ENCODE peak calls at places on chromosomes 3 and 15, in four cellular contexts. One of them, this sample, is unnamed.

GRCh38 chr15:64842099-64842940 is 605 bp downstream of the PLEKHO2 start:
- DNase-seq in trophoblast cell: no peak
- DNase-seq in H9: no peak
- DNase-seq in neuronal stem cell: no peak
- DNase-seq in this sample: peak

GRCh38 chr3:169147246-169148008 is 516.1 kb downstream of the MECOM start:
- DNase-seq in trophoblast cell: peak
- DNase-seq in H9: peak
- DNase-seq in neuronal stem cell: peak
- DNase-seq in this sample: peak

GRCh38 chr3:49900491-49901153 is 3.1 kb downstream of the MST1R start:
- DNase-seq in trophoblast cell: peak
- DNase-seq in H9: peak
- DNase-seq in neuronal stem cell: no peak
- DNase-seq in this sample: no peak

GRCh38 chr3:54225841-54226528 is 103.6 kb downstream of the CACNA2D3 start:
- DNase-seq in trophoblast cell: no peak
- DNase-seq in H9: no peak
- DNase-seq in neuronal stem cell: no peak
- DNase-seq in this sample: no peak

GRCh38 chr3:58049143-58049785 is 41.0 kb downstream of the FLNB start:
- DNase-seq in trophoblast cell: peak
- DNase-seq in H9: peak
- DNase-seq in neuronal stem cell: peak
- DNase-seq in this sample: peak

GRCh38 chr15:42279234-42279723 is 6.0 kb upstream of the TMEM87A start:
- DNase-seq in trophoblast cell: no peak
- DNase-seq in H9: no peak
- DNase-seq in neuronal stem cell: no peak
- DNase-seq in this sample: no peak

GRCh38 chr3:114994554-114995341 is 152.3 kb downstream of the ZBTB20 start:
- DNase-seq in trophoblast cell: no peak
- DNase-seq in H9: no peak
- DNase-seq in neuronal stem cell: no peak
- DNase-seq in this sample: no peak

GRCh38 chr15:59594493-59594942 is 17.1 kb upstream of the GCNT3 start:
- DNase-seq in trophoblast cell: no peak
- DNase-seq in H9: no peak
- DNase-seq in neuronal stem cell: no peak
- DNase-seq in this sample: peak

GRCh38 chr15:65960586-65960985 is 91.3 kb downstream of the RAB11A start:
- DNase-seq in trophoblast cell: no peak
- DNase-seq in H9: no peak
- DNase-seq in neuronal stem cell: no peak
- DNase-seq in this sample: no peak

DNA sequence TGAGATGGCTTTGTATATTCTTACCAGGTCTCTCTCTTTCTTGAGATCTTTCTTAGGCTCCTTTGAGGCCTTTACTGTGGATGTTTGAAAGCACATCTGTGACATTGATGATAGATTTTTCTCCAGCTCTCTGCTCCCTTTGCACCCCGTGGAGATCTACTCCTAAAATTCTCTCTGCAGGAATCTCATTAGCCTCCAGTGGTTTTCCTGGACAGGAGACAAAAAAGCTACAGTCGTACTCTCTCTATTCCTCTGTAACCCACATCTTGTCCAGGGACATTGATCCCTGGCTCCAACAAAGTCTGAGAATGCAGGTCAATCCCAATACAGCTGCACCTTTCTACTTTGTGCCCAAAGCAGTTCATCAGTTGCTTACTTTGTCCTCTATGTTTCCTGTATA is 68.2 kb downstream of the RBMS3 start:
- DNase-seq in trophoblast cell: no peak
- DNase-seq in H9: no peak
- DNase-seq in neuronal stem cell: no peak
- DNase-seq in this sample: no peak
- H3K18ac ChIP-seq in trophoblast cell: no peak
- H3K18ac ChIP-seq in H9: no peak
- H3K18ac ChIP-seq in neuronal stem cell: no peak
- H3K18ac ChIP-seq in this sample: no peak

GRCh38 chr3:113606539-113607218 is 74.3 kb downstream of the SIDT1 start:
- DNase-seq in trophoblast cell: no peak
- DNase-seq in H9: no peak
- DNase-seq in neuronal stem cell: no peak
- DNase-seq in this sample: no peak

GRCh38 chr3:113600418-113601185 is 68.2 kb downstream of the SIDT1 start:
- DNase-seq in trophoblast cell: no peak
- DNase-seq in H9: no peak
- DNase-seq in neuronal stem cell: no peak
- DNase-seq in this sample: no peak

GRCh38 chr3:113602256-113602655 is 69.9 kb downstream of the SIDT1 start:
- DNase-seq in trophoblast cell: no peak
- DNase-seq in H9: no peak
- DNase-seq in neuronal stem cell: no peak
- DNase-seq in this sample: no peak

GRCh38 chr3:113601240-113601639 is 68.9 kb downstream of the SIDT1 start:
- DNase-seq in trophoblast cell: no peak
- DNase-seq in H9: no peak
- DNase-seq in neuronal stem cell: no peak
- DNase-seq in this sample: no peak

DNA sequence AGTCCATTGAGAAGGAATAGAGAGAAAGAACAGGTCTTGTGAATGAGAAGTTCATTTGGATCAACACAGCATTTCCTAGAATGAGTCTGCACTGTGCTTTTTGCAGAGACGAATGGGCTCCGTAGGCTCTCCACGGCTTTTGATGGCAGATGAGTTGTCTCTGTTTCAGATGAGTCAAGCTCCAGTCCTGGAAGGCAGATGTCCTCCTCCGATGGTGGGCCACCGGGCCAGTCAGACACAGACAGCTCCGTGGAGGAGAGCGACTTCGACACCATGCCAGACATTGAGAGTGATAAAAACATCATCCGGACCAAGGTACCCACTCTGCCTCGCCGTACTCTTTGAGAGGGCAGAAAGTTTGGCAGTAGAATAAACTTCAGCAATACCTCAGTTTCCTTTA is 70.5 kb downstream of the SIDT1 start:
- DNase-seq in trophoblast cell: no peak
- DNase-seq in H9: no peak
- DNase-seq in neuronal stem cell: no peak
- DNase-seq in this sample: no peak
- H2BK12ac ChIP-seq in trophoblast cell: no peak
- H2BK12ac ChIP-seq in H9: no peak
- H2BK12ac ChIP-seq in neuronal stem cell: no peak
- H2BK12ac ChIP-seq in this sample: no peak

DNA sequence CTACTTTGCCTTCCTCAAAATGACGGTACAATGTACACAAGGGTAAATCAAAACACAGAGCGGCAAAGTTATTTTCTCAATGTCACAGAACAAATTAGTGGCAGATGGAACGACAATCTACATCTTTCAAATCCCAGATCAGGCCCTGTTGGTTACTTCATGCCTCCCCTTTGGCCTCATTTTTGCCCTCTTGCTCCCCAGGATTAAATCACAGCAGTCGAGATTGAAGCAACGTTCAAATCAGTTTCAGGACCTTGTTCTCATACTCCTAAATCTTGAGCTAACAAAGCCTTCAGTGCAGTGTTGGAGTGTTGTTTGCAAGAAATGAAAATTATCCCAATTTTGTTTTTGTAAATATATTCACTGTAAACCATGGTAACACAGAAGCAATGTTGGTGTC is 91.4 kb downstream of the FBN1 start:
- DNase-seq in trophoblast cell: no peak
- DNase-seq in H9: no peak
- DNase-seq in neuronal stem cell: no peak
- DNase-seq in this sample: peak
- H3K23ac ChIP-seq in trophoblast cell: no peak
- H3K23ac ChIP-seq in H9: no peak
- H3K23ac ChIP-seq in neuronal stem cell: no peak
- H3K23ac ChIP-seq in this sample: no peak

GRCh38 chr3:133661454-133662255 is at the start of gene TOPBP1:
- DNase-seq in trophoblast cell: peak
- DNase-seq in H9: peak
- DNase-seq in neuronal stem cell: peak
- DNase-seq in this sample: peak
- H3K18ac ChIP-seq in trophoblast cell: peak
- H3K18ac ChIP-seq in H9: peak
- H3K18ac ChIP-seq in neuronal stem cell: peak
- H3K18ac ChIP-seq in this sample: peak

GRCh38 chr3:148654433-148654832 is 43.3 kb upstream of the AGTR1 start:
- DNase-seq in trophoblast cell: no peak
- DNase-seq in H9: no peak
- DNase-seq in neuronal stem cell: no peak
- DNase-seq in this sample: no peak

GRCh38 chr3:148657470-148657869 is 40.2 kb upstream of the AGTR1 start:
- DNase-seq in trophoblast cell: no peak
- DNase-seq in H9: no peak
- DNase-seq in neuronal stem cell: no peak
- DNase-seq in this sample: no peak
- H2BK12ac ChIP-seq in trophoblast cell: no peak
- H2BK12ac ChIP-seq in H9: no peak
- H2BK12ac ChIP-seq in neuronal stem cell: no peak
- H2BK12ac ChIP-seq in this sample: no peak

DNA sequence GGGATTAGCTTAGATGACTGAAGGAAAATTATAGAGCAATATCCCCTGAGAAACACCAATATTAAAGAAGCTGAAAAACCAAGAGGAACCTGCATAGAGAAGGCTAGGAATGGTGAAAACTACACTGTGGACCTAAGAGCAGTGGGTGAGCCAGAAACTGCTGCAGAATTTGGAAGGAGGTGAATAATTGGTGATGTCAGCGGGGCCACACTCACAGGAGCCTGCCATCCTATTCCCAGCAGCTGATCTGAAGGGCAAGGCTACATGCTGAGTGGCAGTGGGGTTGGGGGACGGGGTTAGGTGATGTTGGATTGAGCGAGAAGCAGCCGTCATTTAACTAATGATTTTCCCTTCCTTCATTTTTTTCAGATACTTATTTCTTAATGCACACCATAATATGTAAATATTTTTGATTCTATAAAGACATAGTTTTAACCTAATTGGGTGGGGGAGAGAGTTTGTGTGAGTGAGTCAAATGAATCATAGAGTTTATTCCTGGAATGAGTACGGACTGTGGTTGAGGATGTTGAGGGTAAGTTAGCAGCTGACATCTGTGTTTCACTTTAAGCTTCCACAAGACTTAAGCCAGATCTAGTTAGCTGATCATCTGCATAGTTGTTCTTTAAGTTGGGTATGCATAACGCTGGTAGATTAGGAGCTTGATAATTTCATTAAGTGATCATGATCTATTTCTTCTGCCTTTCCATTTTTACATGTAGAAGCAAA is 222.8 kb downstream of the PTPRG start:
- DNase-seq in trophoblast cell: no peak
- DNase-seq in H9: no peak
- DNase-seq in neuronal stem cell: no peak
- DNase-seq in this sample: no peak
- H3K23ac ChIP-seq in trophoblast cell: no peak
- H3K23ac ChIP-seq in H9: no peak
- H3K23ac ChIP-seq in neuronal stem cell: no peak
- H3K23ac ChIP-seq in this sample: no peak

GRCh38 chr3:111763968-111764367 is 95.1 kb upstream of the PHLDB2 start:
- DNase-seq in trophoblast cell: peak
- DNase-seq in H9: no peak
- DNase-seq in neuronal stem cell: no peak
- DNase-seq in this sample: peak

GRCh38 chr3:111764645-111765091 is 94.4 kb upstream of the PHLDB2 start:
- DNase-seq in trophoblast cell: peak
- DNase-seq in H9: no peak
- DNase-seq in neuronal stem cell: no peak
- DNase-seq in this sample: peak

GRCh38 chr3:111762535-111762934 is 96.5 kb upstream of the PHLDB2 start:
- DNase-seq in trophoblast cell: no peak
- DNase-seq in H9: no peak
- DNase-seq in neuronal stem cell: no peak
- DNase-seq in this sample: peak

GRCh38 chr3:111763101-111763500 is 96.0 kb upstream of the PHLDB2 start:
- DNase-seq in trophoblast cell: no peak
- DNase-seq in H9: no peak
- DNase-seq in neuronal stem cell: no peak
- DNase-seq in this sample: peak

DNA sequence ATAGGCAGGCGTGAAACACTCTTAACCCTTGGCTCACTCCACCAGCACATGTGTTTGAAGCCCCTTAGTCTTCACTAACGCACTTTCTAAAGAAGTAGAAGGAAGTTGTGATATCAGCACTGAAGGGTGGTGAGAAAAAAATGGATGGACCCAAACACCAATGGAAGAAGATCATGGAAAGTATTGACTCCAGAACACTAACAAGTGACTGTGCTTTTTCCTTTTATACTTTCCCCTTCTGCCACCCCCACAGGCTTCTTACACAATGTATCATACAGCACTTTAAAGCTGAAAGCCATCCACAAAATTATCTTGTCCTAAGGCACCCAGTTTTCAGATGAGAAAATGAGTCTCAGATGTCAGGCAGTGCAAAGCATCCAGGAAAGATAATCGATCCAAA is 93.9 kb upstream of the PHLDB2 start:
- DNase-seq in trophoblast cell: no peak
- DNase-seq in H9: no peak
- DNase-seq in neuronal stem cell: no peak
- DNase-seq in this sample: peak
- H3K18ac ChIP-seq in trophoblast cell: no peak
- H3K18ac ChIP-seq in H9: no peak
- H3K18ac ChIP-seq in neuronal stem cell: no peak
- H3K18ac ChIP-seq in this sample: peak

GRCh38 chr15:92936693-92937092 is 36.6 kb downstream of the CHD2 start:
- DNase-seq in trophoblast cell: no peak
- DNase-seq in H9: no peak
- DNase-seq in neuronal stem cell: no peak
- DNase-seq in this sample: no peak
- H2BK12ac ChIP-seq in trophoblast cell: no peak
- H2BK12ac ChIP-seq in H9: no peak
- H2BK12ac ChIP-seq in neuronal stem cell: no peak
- H2BK12ac ChIP-seq in this sample: no peak

GRCh38 chr15:67124111-67124510 is 58.7 kb downstream of the SMAD3 start:
- DNase-seq in trophoblast cell: no peak
- DNase-seq in H9: no peak
- DNase-seq in neuronal stem cell: no peak
- DNase-seq in this sample: no peak
- H3K23ac ChIP-seq in trophoblast cell: no peak
- H3K23ac ChIP-seq in H9: no peak
- H3K23ac ChIP-seq in neuronal stem cell: no peak
- H3K23ac ChIP-seq in this sample: no peak

GRCh38 chr3:45560270-45561020 is 34.1 kb upstream of the LIMD1 start:
- DNase-seq in trophoblast cell: no peak
- DNase-seq in H9: no peak
- DNase-seq in neuronal stem cell: no peak
- DNase-seq in this sample: peak

GRCh38 chr3:45557471-45557870 is 37.1 kb upstream of the LIMD1 start:
- DNase-seq in trophoblast cell: no peak
- DNase-seq in H9: no peak
- DNase-seq in neuronal stem cell: no peak
- DNase-seq in this sample: no peak

GRCh38 chr3:45557886-45558285 is 36.7 kb upstream of the LIMD1 start:
- DNase-seq in trophoblast cell: peak
- DNase-seq in H9: no peak
- DNase-seq in neuronal stem cell: no peak
- DNase-seq in this sample: no peak

GRCh38 chr3:45559560-45560118 is 34.9 kb upstream of the LIMD1 start:
- DNase-seq in trophoblast cell: no peak
- DNase-seq in H9: no peak
- DNase-seq in neuronal stem cell: no peak
- DNase-seq in this sample: no peak

GRCh38 chr3:45558431-45558830 is 36.1 kb upstream of the LIMD1 start:
- DNase-seq in trophoblast cell: no peak
- DNase-seq in H9: no peak
- DNase-seq in neuronal stem cell: no peak
- DNase-seq in this sample: peak
- H3K18ac ChIP-seq in trophoblast cell: no peak
- H3K18ac ChIP-seq in H9: no peak
- H3K18ac ChIP-seq in neuronal stem cell: no peak
- H3K18ac ChIP-seq in this sample: no peak